ENCODE peak calls at places on chromosome 13, in six cellular contexts. N, G, Y, I, W and P are unnamed samples.

GRCh38 chr13:69155136-69155535 is 952.5 kb upstream of the ATXN8OS start:
- DNase-seq in N (no peak), G (no peak), Y (no peak), I (no peak), W (no peak), P (no peak)

GRCh38 chr13:25281193-25281936 is 5.9 kb downstream of the MTMR6 start:
- DNase-seq in N (no peak), G (no peak), Y (no peak), I (no peak), W (no peak), P (no peak)

GRCh38 chr13:111853766-111854165 is 213.2 kb upstream of the SOX1 start:
- DNase-seq in N (no peak), G (no peak), Y (no peak), I (no peak), W (no peak), P (no peak)

GRCh38 chr13:51808811-51809210 is 4.8 kb upstream of the DHRS12 start:
- DNase-seq in N (no peak), G (no peak), Y (no peak), I (no peak), W (no peak), P (no peak)

GRCh38 chr13:113785051-113786010 is 26.3 kb downstream of the TMEM255B start:
- DNase-seq in N (no peak), G (no peak), Y (no peak), I (peak), W (no peak), P (peak)

GRCh38 chr13:51818276-51818675 is 14.3 kb upstream of the DHRS12 start:
- DNase-seq in N (peak), G (no peak), Y (no peak), I (no peak), W (no peak), P (no peak)

GRCh38 chr13:38008636-38009035 is 139.1 kb upstream of the TRPC4 start:
- DNase-seq in N (no peak), G (no peak), Y (peak), I (no peak), W (peak), P (no peak)

GRCh38 chr13:51818771-51819511 is 15.0 kb upstream of the DHRS12 start:
- DNase-seq in N (no peak), G (no peak), Y (no peak), I (no peak), W (no peak), P (peak)

GRCh38 chr13:25171517-25172302 is at the start of gene AMER2:
- DNase-seq in N (no peak), G (no peak), Y (no peak), I (no peak), W (peak), P (no peak)

GRCh38 chr13:84896128-84896527 is 903.1 kb downstream of the SLITRK6 start:
- DNase-seq in N (no peak), G (no peak), Y (no peak), I (peak), W (peak), P (peak)

GRCh38 chr13:65387743-65388347 is 1842.3 kb downstream of the PCDH9 start:
- DNase-seq in N (no peak), G (no peak), Y (no peak), I (no peak), W (no peak), P (no peak)

DNA sequence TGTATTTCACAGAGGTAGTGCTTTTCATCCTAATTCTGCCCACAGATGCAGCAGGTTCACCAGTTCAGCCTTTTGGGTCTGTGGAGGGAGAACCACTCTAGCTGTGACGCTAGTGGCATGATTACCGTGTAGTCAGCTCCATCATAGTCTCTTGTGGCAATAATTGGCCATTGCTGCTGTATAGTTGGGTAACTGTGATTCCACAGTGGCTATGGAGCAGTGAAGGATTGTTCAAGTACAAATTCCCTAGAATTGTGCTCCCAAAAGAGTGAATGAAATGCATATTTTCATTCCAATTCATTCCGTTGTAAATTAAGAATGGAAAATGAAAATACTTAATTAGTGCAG is 852 bp downstream of the TEX26 start:
- DNase-seq in N (no peak), G (no peak), Y (no peak), I (no peak), W (no peak), P (no peak)
- H3K4me3 ChIP-seq in N (no peak), G (peak), Y (no peak), I (no peak), W (no peak), P (no peak)

GRCh38 chr13:93233997-93234416 is 7.4 kb downstream of the GPC6 start:
- DNase-seq in N (no peak), G (no peak), Y (no peak), I (no peak), W (no peak), P (no peak)
- TF ChIP-seq CTCF in N (no peak), G (no peak), Y (no peak), I (peak), W (no peak), P (no peak)

DNA sequence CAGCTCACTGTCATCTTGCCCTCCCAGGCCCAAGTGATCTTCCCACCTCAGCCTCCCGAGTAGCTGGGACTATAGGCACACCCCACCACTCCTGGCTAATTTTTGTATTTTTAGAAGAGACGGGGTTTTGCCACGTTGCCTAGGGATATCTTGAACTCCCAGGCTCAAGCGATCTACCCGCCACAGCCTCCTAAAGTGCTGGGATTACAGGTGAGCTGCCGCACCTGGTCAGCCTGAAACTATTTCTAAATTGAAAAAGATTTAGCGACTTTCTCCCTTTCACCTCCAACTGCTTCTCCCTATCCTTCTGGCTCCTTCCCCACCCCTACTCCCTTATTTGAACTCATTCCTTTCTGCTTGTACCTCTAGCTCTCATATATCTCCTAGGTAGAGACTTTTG is 19.8 kb upstream of the NAA16 start:
- DNase-seq in N (no peak), G (no peak), Y (no peak), I (no peak), W (no peak), P (no peak)
- H3K4me3 ChIP-seq in N (no peak), G (no peak), Y (no peak), I (no peak), W (no peak), P (no peak)

DNA sequence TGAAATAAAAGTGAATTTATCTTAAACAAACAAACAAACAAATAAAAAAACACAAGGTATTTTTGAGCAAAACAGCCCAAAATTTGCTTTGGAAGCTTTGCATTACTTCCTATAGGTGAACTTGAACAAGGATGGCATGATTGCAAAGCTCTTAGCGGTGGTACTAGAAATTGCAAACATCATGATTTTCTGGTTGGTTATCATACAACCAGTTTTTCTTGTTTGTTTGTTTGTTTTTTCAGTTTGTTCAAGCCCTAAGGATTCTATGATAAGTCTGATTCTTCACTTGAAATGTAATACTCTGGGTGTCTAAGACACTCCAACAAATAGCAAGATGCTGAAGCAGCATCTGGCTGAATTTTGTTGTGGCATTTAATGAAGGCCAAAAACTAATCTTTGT is 15.9 kb downstream of the DCLK1 start:
- DNase-seq in N (no peak), G (no peak), Y (no peak), I (no peak), W (no peak), P (no peak)
- TF ChIP-seq CTCF in N (no peak), G (no peak), Y (no peak), I (no peak), W (no peak), P (no peak)

DNA sequence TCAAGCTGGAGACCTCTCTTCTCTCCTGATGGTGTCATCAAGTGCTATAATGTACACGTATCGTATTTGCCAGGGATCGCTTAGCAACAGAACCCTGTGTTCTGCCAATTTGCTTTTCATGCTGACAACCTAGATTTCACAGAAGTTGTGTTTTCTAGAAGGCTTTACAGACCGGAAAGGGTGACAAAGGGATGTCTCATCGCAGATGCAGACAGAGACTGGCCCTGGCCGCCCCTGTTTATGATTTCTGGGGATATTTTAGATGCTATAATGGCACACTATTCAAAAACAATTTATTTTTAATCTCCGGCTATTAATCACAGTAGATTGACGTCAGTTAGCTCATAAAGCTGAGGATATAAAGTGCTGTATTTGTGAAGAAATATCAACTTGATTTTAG is 291.4 kb downstream of the IRS2 start:
- DNase-seq in N (no peak), G (no peak), Y (peak), I (peak), W (no peak), P (peak)
- H3K4me3 ChIP-seq in N (no peak), G (no peak), Y (no peak), I (no peak), W (no peak), P (no peak)

DNA sequence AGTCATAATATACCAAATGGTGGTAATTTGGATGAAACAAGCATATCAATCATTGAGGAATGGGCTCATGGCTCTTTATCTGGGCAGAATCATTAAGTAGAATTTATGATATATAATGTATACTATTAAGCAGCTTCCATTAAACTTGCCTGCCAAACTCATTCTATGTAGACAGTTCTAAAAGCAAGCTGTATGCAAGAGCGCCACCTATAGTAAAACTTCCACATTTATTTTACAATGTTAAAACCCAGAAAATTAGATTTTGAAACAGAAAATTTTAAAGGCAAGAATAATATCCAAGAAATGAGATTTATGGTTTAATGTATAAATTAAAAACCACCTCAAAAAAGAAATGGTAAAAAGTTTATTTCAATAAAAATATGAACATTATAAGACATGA is 161.5 kb downstream of the MZT1 start:
- DNase-seq in N (no peak), G (no peak), Y (no peak), I (peak), W (no peak), P (no peak)
- TF ChIP-seq CTCF in N (peak), G (peak), Y (peak), I (peak), W (peak), P (no peak)

GRCh38 chr13:33543631-33544030 is 258.1 kb upstream of the STARD13 start:
- DNase-seq in N (no peak), G (no peak), Y (no peak), I (no peak), W (no peak), P (no peak)
- H3K4me3 ChIP-seq in N (no peak), G (peak), Y (no peak), I (no peak), W (peak), P (no peak)

DNA sequence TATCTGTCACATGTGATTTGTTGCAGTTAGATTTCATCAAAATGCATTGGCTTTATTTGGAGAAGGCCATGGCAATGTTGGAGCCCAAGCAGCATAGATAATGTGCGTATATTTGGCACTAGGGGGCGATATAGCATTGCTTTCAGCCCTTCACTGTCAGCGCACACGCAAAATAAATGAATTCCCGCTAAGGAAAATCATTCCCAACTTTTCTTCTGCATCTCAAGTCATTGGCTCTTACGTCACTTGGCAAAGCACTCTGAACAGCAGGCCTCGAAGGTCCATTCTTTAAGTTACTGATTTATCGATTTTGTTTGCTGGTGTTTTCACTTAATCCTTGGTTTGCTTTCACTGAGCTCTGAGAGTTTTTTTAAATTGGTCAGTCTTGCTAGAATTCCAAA is 97.9 kb upstream of the IPO5 start:
- DNase-seq in N (peak), G (no peak), Y (peak), I (peak), W (peak), P (peak)
- TF ChIP-seq CTCF in N (peak), G (peak), Y (peak), I (peak), W (peak), P (peak)

GRCh38 chr13:61170791-61171330 is 244.8 kb downstream of the PCDH20 start:
- DNase-seq in N (peak), G (no peak), Y (no peak), I (no peak), W (no peak), P (no peak)
- H3K4me3 ChIP-seq in N (no peak), G (no peak), Y (no peak), I (no peak), W (no peak), P (no peak)

DNA sequence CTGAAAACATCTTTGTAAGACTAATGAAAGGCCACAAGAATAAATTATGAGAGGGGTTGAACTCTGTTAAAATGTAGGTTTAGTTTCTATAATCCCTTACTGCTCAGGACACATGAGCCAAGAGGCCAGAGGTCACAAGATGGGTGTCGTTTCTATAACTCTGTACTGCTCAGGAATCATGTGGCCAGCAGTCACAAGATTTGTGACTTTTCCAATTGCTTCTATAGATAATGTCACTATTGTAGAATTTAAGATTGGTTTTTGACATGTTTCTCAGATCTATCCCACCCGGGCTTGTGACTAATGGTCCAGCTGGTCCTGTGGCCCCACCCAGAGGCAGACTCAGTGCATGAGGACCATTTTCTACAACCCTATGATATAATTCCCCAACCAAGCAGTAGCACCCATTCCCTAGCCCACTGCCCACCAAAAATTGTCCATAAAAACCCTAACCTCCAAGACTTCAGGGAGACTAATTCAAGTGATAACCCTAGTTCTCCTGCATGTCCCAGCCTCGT is 662.0 kb upstream of the KLF12 start:
- DNase-seq in N (no peak), G (no peak), Y (no peak), I (no peak), W (no peak), P (no peak)
- TF ChIP-seq CTCF in N (no peak), G (no peak), Y (no peak), I (peak), W (no peak), P (no peak)